ENCODE peak calls at places on chromosomes 11 and 22, in five cellular contexts. X is SK-N-SH, K is H1, J is HCT116, Z is GM12878. E is an unnamed sample.

GRCh38 chr11:64870176-64870892 is 8.1 kb downstream of the EHD1 start:
- DNase-seq in X (no peak), K (no peak), J (no peak), Z (no peak), E (no peak)

GRCh38 chr11:74256370-74257133 is 54.9 kb downstream of the P4HA3 start:
- DNase-seq in X (no peak), K (no peak), J (no peak), Z (no peak), E (no peak)

GRCh38 chr11:106464728-106465127 is 387.3 kb downstream of the AASDHPPT start:
- DNase-seq in X (no peak), K (no peak), J (no peak), Z (no peak), E (no peak)

GRCh38 chr22:50604256-50604580 is 3.6 kb downstream of the MAPK8IP2 start:
- DNase-seq in X (no peak), K (no peak), J (no peak), Z (no peak), E (no peak)

GRCh38 chr11:73149105-73149504 is 7.0 kb upstream of the FCHSD2 start:
- DNase-seq in X (no peak), K (no peak), J (no peak), Z (no peak), E (no peak)

GRCh38 chr22:47965896-47966295 is 1203.4 kb downstream of the TBC1D22A start:
- DNase-seq in X (no peak), K (no peak), J (no peak), Z (no peak), E (no peak)

GRCh38 chr22:35354068-35354467 is 26.8 kb upstream of the HMOX1 start:
- DNase-seq in X (no peak), K (no peak), J (no peak), Z (no peak), E (no peak)

GRCh38 chr11:107591446-107592236 is 694 bp downstream of the ELMOD1 start:
- DNase-seq in X (peak; percentile 68), K (no peak), J (no peak), Z (no peak), E (no peak)

GRCh38 chr11:72040497-72041363 is 39.6 kb downstream of the NUMA1 start:
- DNase-seq in X (peak; percentile 75), K (peak; percentile 50), J (peak; percentile 72), Z (no peak), E (peak; percentile 99)
- TF ChIP-seq JUND in X (no peak), K (no peak), J (no peak), Z (no peak), E (peak; percentile 9)

DNA sequence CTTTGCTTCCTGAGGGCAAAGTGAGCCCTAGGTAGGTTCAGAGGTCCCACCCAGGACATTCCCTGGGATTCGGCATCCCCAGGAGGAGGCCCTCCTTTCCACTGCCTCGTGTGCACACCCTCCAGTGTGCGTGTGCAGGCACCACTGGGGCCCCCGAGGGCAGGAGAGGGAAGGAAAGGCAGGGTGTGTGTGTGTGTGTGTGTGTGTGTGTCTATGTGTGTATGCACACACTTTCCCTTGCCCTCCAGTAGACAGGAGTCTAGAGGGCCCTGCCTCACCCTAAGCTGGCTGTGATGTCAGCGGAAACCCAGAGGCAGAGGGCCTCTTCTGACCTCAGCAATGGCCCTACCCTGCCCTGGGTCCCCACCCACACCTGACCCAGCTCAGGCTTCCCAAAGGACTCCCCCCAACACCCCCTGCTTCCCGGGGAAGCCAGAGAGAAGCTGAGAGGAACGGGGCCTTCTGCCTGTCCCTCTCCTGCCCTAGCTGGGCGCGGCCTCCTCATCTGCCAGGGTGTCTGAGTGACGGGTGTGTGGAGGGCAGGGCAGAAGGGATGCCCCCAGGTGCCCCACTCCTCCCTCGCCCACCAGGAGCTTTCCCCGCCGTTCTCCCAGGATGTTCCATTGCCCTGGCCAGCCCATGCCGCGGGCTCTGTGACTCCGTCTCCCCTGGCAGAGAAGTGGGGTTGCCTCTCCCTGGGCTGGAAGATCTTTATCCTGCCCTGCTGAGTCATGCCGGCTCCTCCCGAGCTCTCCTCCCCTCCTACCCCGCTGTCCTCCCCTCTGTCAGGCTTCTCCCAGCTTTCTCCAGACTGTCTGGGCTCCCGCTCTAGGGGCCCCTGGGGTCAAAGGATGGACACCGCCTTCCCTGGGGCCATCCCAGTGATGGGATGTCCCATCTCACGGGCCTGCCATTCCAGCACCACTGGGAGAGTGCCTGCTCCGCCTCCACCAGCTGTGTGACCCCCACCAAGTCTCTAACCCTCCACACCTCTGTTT is 6.0 kb upstream of the CLCF1 start:
- DNase-seq in X (no peak), K (no peak), J (no peak), Z (no peak), E (no peak)
- TF ChIP-seq JUND in X (peak; percentile 71), K (no peak), J (no peak), Z (no peak), E (no peak)

DNA sequence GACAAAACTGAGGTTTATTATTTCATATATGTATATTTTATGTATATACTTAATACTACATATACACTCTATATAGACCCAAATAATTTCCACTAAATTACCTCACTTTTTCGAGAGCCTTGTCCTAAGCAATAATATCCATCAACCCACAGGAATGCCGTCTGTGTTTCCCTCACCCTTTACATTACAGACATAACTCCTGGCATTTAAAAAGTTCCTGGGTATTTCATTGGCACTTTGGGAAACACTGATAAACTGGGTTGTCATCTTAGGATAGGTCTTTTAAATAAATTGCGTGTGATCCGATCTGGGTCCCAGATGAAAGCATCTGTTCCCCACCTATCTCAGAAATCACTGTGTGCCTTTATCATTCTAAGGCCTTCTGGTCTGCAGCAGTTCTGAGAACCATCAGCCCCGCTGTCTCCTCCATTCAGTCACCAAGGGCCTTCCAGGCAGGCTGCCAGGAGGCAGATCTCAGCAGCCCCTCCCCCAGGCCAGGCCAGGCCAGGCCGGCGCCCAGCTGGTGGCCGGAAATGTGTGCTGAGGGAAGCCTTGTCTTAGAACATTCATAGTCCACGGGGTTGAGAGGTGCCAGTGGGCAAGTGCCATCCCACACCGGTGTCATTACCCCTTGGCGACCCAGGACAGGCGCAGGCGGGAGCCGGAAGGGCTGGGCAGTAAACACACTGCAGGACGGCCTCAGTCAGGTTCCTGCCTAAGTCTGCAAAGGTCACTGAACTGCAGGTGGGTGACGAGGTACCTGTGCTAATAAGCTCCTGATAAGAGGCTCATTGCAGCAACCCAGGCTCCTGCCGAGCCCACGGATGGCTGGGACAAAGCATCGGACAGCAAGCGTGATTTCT is 3.3 kb downstream of the FGF19 start:
- DNase-seq in X (peak; percentile 91), K (no peak), J (no peak), Z (no peak), E (no peak)
- TF ChIP-seq JUND in X (no peak), K (no peak), J (no peak), Z (no peak), E (no peak)

GRCh38 chr22:26406118-26406517 is 22.9 kb upstream of the ASPHD2 start:
- DNase-seq in X (no peak), K (no peak), J (no peak), Z (no peak), E (no peak)
- TF ChIP-seq JUND in X (no peak), K (no peak), J (no peak), Z (no peak), E (no peak)

DNA sequence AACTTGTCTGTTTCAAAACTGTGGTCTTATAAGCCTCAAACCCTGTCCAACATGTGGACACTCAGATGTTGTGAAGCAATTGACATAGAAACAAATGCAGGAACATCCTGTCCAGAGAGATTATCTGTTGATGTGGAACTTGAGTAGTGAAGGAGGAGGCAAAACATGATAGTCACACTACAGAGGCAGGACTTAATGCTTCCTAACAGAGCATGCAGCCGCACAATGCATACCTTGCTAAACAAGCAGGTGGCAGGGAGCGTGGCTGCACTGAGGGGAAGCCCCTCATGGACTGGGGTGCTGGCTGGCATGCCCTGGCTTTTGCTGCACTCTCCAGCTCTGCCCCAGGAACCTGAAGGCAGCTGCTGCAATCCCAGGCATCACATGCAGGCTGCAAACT is 5.3 kb downstream of the C22orf39 start:
- DNase-seq in X (no peak), K (no peak), J (no peak), Z (no peak), E (no peak)
- TF ChIP-seq JUND in X (no peak), K (no peak), J (no peak), Z (no peak), E (no peak)

DNA sequence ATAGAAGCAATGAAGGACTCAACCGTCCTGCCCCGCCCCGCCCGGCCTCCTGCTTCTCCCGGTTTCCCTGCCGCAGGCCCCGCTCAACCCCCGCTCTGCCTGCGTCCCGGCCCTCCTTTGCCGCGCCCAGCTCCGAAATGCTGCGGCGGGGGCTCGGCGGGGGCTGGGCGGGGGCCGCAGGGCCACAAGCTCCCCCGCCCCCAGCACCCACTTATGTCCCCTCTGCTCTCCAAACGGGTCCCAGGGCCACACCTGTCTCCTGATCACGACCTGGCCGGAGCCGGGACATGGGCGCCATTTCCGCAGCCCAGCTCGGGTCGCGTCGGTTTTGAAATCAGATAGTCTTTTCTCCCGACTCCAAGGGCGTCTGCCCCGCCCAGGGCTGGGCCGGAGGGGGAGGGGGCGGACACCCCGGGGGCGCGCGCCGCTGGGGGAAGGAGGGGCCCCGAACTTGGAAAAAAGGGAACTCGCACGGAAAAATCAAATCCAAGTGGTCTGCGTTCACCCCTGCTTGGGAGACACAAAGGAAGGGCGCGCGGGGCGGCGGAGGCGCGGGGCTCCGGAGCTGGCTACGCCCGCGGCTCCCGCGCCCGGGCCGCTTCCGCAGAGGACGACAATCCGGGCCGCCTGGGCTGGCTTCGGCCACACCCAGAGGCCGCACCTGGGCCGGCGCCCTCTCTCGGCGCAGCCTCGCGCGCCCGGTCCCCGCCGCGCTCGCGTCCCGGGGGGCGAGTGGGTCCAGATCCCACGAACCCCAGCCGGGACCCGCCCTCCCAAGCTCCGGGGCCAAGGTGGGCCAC is 70.5 kb upstream of the EP300 start:
- DNase-seq in X (peak; percentile 68), K (no peak), J (peak; percentile 41), Z (no peak), E (peak; percentile 64)
- TF ChIP-seq JUND in X (no peak), K (no peak), J (no peak), Z (no peak), E (no peak)

DNA sequence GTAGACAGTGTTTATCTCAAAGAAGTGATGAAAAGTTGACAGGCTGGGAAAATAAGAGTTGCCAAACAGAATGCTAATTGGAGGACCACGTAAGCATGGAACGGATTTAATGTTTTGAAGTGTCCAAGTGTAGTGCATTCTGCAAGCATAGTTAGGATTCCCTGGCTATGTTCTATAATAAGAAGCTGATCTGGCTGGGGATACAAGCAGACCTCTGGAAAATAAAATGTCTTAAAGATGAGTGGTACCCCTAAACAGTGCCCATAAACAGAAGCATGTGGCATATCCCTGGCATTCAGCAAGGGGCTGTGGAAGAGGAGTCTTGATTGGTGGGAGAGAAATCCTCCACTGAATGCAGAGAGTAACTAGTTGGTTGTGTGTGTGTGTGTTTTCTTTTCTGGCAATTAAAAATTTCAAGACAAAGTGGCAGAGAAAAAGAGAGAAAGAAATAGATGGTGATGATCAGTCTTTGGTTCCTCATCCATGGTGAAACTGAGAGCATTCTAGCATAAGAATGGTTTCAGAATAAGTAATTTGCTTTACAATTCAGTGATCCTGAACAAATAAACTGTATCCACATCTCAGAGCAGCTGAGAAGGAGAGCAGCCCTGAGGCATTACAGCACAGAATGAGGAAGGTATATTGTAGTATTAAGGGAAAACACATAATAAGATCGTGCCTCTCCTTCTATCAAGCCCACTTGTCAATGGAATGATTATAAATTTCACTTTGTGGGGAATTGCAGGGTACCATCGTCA is 17.2 kb downstream of the LUZP2 start:
- DNase-seq in X (no peak), K (no peak), J (no peak), Z (no peak), E (no peak)
- TF ChIP-seq JUND in X (no peak), K (no peak), J (no peak), Z (no peak), E (no peak)

DNA sequence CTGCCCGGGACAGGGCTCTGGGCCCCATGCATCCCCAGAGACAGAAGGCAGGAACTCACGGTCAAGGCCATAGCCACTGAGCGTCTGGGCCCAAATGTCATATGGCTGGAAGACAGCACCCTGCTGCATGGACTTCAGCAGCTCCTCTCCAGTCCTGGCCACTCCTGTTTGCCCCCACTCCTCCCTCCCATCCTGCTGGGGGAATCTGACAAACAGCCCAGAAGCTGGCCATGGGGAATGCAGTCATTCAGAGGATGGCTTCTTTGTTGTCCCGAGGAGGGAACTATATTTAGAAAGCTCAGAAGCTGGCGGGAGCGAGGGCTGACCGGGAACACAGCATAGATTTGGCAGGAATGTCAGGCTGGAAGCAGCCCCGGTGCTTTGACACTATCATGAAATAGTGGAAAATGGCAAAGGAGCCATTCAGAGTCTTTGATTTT is 35.0 kb downstream of the DKK3 start:
- DNase-seq in X (no peak), K (no peak), J (no peak), Z (no peak), E (no peak)
- TF ChIP-seq JUND in X (no peak), K (no peak), J (no peak), Z (no peak), E (no peak)

E was measured in T47D.